ENCODE peak calls at places on chromosomes 2 and 18, in five cellular contexts. F is stimulated activated CD8-positive, alpha-beta memory T cell treated with anti-CD3 and anti-CD28 coated beads, Interleukin-15, amount 100 ng/mL, for 24 hours; V is T-helper 1 cell; H is activated T-helper 1 cell treated with Interleukin-2 at 50 U/mL for 16 hours; R is T-helper 2 cell. Q is an unnamed sample.

GRCh38 chr2:191577611-191578010 is 100.3 kb upstream of the NABP1 start:
- DNase-seq in F (no peak), V (no peak), H (no peak), R (no peak), Q (no peak)

GRCh38 chr2:219073413-219074129 is 12.8 kb upstream of the IHH start:
- DNase-seq in R (no peak), F (no peak), H (no peak), V (no peak), Q (peak)

GRCh38 chr2:217954051-217954450 is 48.7 kb downstream of the TNS1 start:
- DNase-seq in H (no peak), V (no peak), R (no peak), F (no peak), Q (no peak)

GRCh38 chr18:8661754-8662573 is 43.4 kb upstream of the MTCL1 start:
- DNase-seq in R (no peak), F (no peak), V (no peak), H (no peak), Q (peak)

GRCh38 chr18:77657651-77658308 is 408.1 kb downstream of the GALR1 start:
- DNase-seq in V (no peak), F (no peak), R (no peak), H (no peak), Q (no peak)

GRCh38 chr2:238946586-238947242 is 98.8 kb downstream of the TWIST2 start:
- DNase-seq in V (no peak), H (no peak), F (no peak), R (no peak), Q (no peak)

GRCh38 chr2:169361706-169362345 is 508 bp downstream of the LRP2 start:
- DNase-seq in V (peak), F (no peak), R (no peak), H (no peak), Q (peak)

GRCh38 chr2:238631491-238632180 is 204.9 kb downstream of the ASB1 start:
- DNase-seq in V (no peak), H (no peak), F (no peak), R (no peak), Q (no peak)

GRCh38 chr2:135836596-135836995 is 388 bp downstream of the LCT start:
- DNase-seq in F (no peak), V (no peak), H (no peak), R (no peak), Q (no peak)

GRCh38 chr18:50429207-50429948 is 54.5 kb downstream of the SKA1 start:
- DNase-seq in F (no peak), V (no peak), H (no peak), R (no peak), Q (no peak)

GRCh38 chr18:68935686-68936085 is 137.8 kb downstream of the CCDC102B start:
- DNase-seq in H (no peak), R (no peak), F (no peak), V (no peak), Q (no peak)

GRCh38 chr2:181203412-181203811 is 223.0 kb downstream of the UBE2E3 start:
- DNase-seq in R (no peak), H (no peak), V (no peak), F (no peak), Q (no peak)

GRCh38 chr2:1800716-1801388 is 56.5 kb upstream of the PXDN start:
- DNase-seq in R (no peak), F (no peak), V (no peak), H (no peak), Q (no peak)

GRCh38 chr2:148524519-148524919 is 120.0 kb upstream of the EPC2 start:
- DNase-seq in H (peak), V (peak), R (peak), F (no peak), Q (no peak)

GRCh38 chr2:8543412-8544167 is 138.3 kb upstream of the ID2 start:
- DNase-seq in H (no peak), F (no peak), R (peak), V (no peak), Q (no peak)

GRCh38 chr2:203859030-203859854 is 8.3 kb upstream of the CTLA4 start:
- DNase-seq in R (no peak), H (no peak), F (no peak), V (no peak), Q (no peak)

GRCh38 chr2:50480507-50480906 is 551.4 kb downstream of the NRXN1 start:
- DNase-seq in R (no peak), V (no peak), F (no peak), H (no peak), Q (no peak)

GRCh38 chr2:19901201-19901457 is 654 bp downstream of the TTC32 start:
- DNase-seq in F (no peak), H (no peak), R (no peak), V (no peak), Q (no peak)

GRCh38 chr18:26233208-26233607 is 7.0 kb downstream of the TAF4B start:
- DNase-seq in H (no peak), R (no peak), F (no peak), V (no peak), Q (no peak)

GRCh38 chr2:64839844-64840243 is 149.4 kb upstream of the SLC1A4 start:
- DNase-seq in R (no peak), V (no peak), H (no peak), F (no peak), Q (no peak)

GRCh38 chr2:201172279-201172678 is 10.7 kb upstream of the CASP10 start:
- DNase-seq in H (no peak), V (no peak), F (no peak), R (no peak), Q (no peak)

GRCh38 chr2:14642499-14642898 is 10.0 kb downstream of the LRATD1 start:
- DNase-seq in F (no peak), V (no peak), R (no peak), H (no peak), Q (no peak)